ENCODE peak calls at places on chromosomes 3 and 15, in five cellular contexts. One of them, this sample, is unnamed.

GRCh38 chr15:91040851-91041250 is 18.5 kb upstream of the VPS33B start:
- DNase-seq in uterus: no peak
- DNase-seq in breast epithelium: no peak
- DNase-seq in tibial nerve: no peak
- DNase-seq in suprapubic skin: no peak
- DNase-seq in this sample: no peak

GRCh38 chr3:23203651-23204111 is 554 bp downstream of the UBE2E2 start:
- DNase-seq in uterus: peak; percentile 27
- DNase-seq in breast epithelium: no peak
- DNase-seq in tibial nerve: no peak
- DNase-seq in suprapubic skin: peak; percentile 62
- DNase-seq in this sample: no peak

GRCh38 chr3:52561028-52561749 is 24.8 kb downstream of the UQCC5 start:
- DNase-seq in uterus: no peak
- DNase-seq in breast epithelium: no peak
- DNase-seq in tibial nerve: no peak
- DNase-seq in suprapubic skin: no peak
- DNase-seq in this sample: no peak

GRCh38 chr3:122406198-122406597 is 9.7 kb downstream of the WDR5B start:
- DNase-seq in uterus: no peak
- DNase-seq in breast epithelium: no peak
- DNase-seq in tibial nerve: no peak
- DNase-seq in suprapubic skin: no peak
- DNase-seq in this sample: no peak

GRCh38 chr15:92077353-92078080 is 224.0 kb downstream of the SLCO3A1 start:
- DNase-seq in uterus: peak; percentile 65
- DNase-seq in breast epithelium: peak; percentile 70
- DNase-seq in tibial nerve: peak; percentile 37
- DNase-seq in suprapubic skin: peak; percentile 81
- DNase-seq in this sample: no peak

GRCh38 chr15:72230197-72231065 is 559 bp downstream of the PKM start:
- DNase-seq in uterus: peak; percentile 92
- DNase-seq in breast epithelium: peak; percentile 87
- DNase-seq in tibial nerve: peak; percentile 77
- DNase-seq in suprapubic skin: peak; percentile 95
- DNase-seq in this sample: peak; percentile 55

GRCh38 chr3:65627102-65627501 is 411.6 kb downstream of the MAGI1 start:
- DNase-seq in uterus: no peak
- DNase-seq in breast epithelium: no peak
- DNase-seq in tibial nerve: no peak
- DNase-seq in suprapubic skin: no peak
- DNase-seq in this sample: no peak

GRCh38 chr3:50157821-50158556 is 2.9 kb downstream of the SEMA3F start:
- DNase-seq in uterus: no peak
- DNase-seq in breast epithelium: no peak
- DNase-seq in tibial nerve: no peak
- DNase-seq in suprapubic skin: no peak
- DNase-seq in this sample: no peak

GRCh38 chr3:7667774-7668173 is 806.9 kb downstream of the GRM7 start:
- DNase-seq in uterus: no peak
- DNase-seq in breast epithelium: no peak
- DNase-seq in tibial nerve: no peak
- DNase-seq in suprapubic skin: no peak
- DNase-seq in this sample: no peak

GRCh38 chr3:55828712-55829111 is 341.6 kb upstream of the WNT5A start:
- DNase-seq in uterus: no peak
- DNase-seq in breast epithelium: no peak
- DNase-seq in tibial nerve: no peak
- DNase-seq in suprapubic skin: no peak
- DNase-seq in this sample: no peak

GRCh38 chr3:30855390-30855789 is 39.1 kb downstream of the GADL1 start:
- DNase-seq in uterus: no peak
- DNase-seq in breast epithelium: no peak
- DNase-seq in tibial nerve: no peak
- DNase-seq in suprapubic skin: no peak
- DNase-seq in this sample: no peak

GRCh38 chr3:98778852-98779379 is 15.8 kb downstream of the ST3GAL6 start:
- DNase-seq in uterus: no peak
- DNase-seq in breast epithelium: no peak
- DNase-seq in tibial nerve: no peak
- DNase-seq in suprapubic skin: no peak
- DNase-seq in this sample: no peak

GRCh38 chr15:73851679-73852078 is 21.7 kb upstream of the TBC1D21 start:
- DNase-seq in uterus: no peak
- DNase-seq in breast epithelium: no peak
- DNase-seq in tibial nerve: no peak
- DNase-seq in suprapubic skin: peak; percentile 28
- DNase-seq in this sample: no peak

GRCh38 chr15:97301166-97301565 is 659.3 kb upstream of the ARRDC4 start:
- DNase-seq in uterus: no peak
- DNase-seq in breast epithelium: no peak
- DNase-seq in tibial nerve: no peak
- DNase-seq in suprapubic skin: no peak
- DNase-seq in this sample: no peak

GRCh38 chr3:104436536-104436935 is 930.2 kb upstream of the ALCAM start:
- DNase-seq in uterus: no peak
- DNase-seq in breast epithelium: no peak
- DNase-seq in tibial nerve: no peak
- DNase-seq in suprapubic skin: no peak
- DNase-seq in this sample: no peak

GRCh38 chr15:94286581-94286980 is 55.2 kb downstream of the MCTP2 start:
- DNase-seq in uterus: no peak
- DNase-seq in breast epithelium: no peak
- DNase-seq in tibial nerve: no peak
- DNase-seq in suprapubic skin: no peak
- DNase-seq in this sample: no peak

GRCh38 chr3:43036621-43037331 is 57.7 kb downstream of the GASK1A start:
- DNase-seq in uterus: no peak
- DNase-seq in breast epithelium: no peak
- DNase-seq in tibial nerve: no peak
- DNase-seq in suprapubic skin: no peak
- DNase-seq in this sample: no peak

GRCh38 chr3:66182228-66182627 is 38.6 kb upstream of the SLC25A26 start:
- DNase-seq in uterus: no peak
- DNase-seq in breast epithelium: no peak
- DNase-seq in tibial nerve: no peak
- DNase-seq in suprapubic skin: no peak
- DNase-seq in this sample: no peak

GRCh38 chr3:116263842-116264545 is 181.3 kb downstream of the LSAMP start:
- DNase-seq in uterus: no peak
- DNase-seq in breast epithelium: no peak
- DNase-seq in tibial nerve: no peak
- DNase-seq in suprapubic skin: no peak
- DNase-seq in this sample: no peak

GRCh38 chr3:159814161-159814560 is 174.5 kb upstream of the IL12A start:
- DNase-seq in uterus: no peak
- DNase-seq in breast epithelium: no peak
- DNase-seq in tibial nerve: no peak
- DNase-seq in suprapubic skin: no peak
- DNase-seq in this sample: no peak

GRCh38 chr3:188051801-188052228 is 102.1 kb upstream of the LPP start:
- DNase-seq in uterus: peak; percentile 82
- DNase-seq in breast epithelium: peak; percentile 74
- DNase-seq in tibial nerve: peak; percentile 68
- DNase-seq in suprapubic skin: no peak
- DNase-seq in this sample: no peak

GRCh38 chr3:114147281-114147680 is 31.6 kb downstream of the DRD3 start:
- DNase-seq in uterus: no peak
- DNase-seq in breast epithelium: no peak
- DNase-seq in tibial nerve: no peak
- DNase-seq in suprapubic skin: no peak
- DNase-seq in this sample: no peak
- TF ChIP-seq CTCF in uterus: no peak
- TF ChIP-seq CTCF in breast epithelium: no peak
- TF ChIP-seq CTCF in tibial nerve: no peak
- TF ChIP-seq CTCF in suprapubic skin: no peak
- TF ChIP-seq CTCF in this sample: no peak

DNA sequence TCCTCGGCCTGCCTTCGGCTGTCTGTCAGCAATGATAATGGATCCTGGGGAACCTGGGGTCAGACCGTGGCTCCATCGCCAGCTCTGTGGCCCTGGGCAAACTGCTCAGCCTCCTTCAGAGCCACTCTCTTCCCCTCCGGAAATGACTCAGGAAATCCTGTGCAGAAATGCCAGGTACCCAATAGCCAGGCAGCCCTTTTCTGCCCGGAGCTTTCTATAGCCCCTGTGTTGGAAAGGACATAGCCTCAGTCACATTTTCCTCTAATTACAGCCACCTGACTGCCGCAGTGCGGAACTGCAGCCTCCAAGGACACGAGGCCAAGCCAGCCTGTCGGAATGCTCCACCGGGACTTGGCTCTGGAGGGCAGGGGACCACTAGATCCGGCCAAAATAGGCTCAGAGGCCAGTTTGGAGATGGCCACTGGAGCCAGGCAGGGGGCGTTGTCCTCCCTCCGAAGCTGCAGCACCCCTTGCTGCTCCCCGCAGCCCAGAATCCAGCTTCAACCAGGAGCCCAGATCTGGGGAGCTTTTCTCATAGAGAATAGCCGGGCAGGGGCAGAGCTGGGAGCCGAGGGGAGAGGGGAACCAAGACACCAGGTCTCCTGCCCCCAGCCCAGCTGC is 11.6 kb upstream of the ZXDC start:
- DNase-seq in uterus: no peak
- DNase-seq in breast epithelium: no peak
- DNase-seq in tibial nerve: no peak
- DNase-seq in suprapubic skin: peak; percentile 62
- DNase-seq in this sample: no peak
- TF ChIP-seq POLR2A in uterus: no peak
- TF ChIP-seq POLR2A in breast epithelium: no peak
- TF ChIP-seq POLR2A in tibial nerve: no peak
- TF ChIP-seq POLR2A in suprapubic skin: no peak
- TF ChIP-seq POLR2A in this sample: no peak

DNA sequence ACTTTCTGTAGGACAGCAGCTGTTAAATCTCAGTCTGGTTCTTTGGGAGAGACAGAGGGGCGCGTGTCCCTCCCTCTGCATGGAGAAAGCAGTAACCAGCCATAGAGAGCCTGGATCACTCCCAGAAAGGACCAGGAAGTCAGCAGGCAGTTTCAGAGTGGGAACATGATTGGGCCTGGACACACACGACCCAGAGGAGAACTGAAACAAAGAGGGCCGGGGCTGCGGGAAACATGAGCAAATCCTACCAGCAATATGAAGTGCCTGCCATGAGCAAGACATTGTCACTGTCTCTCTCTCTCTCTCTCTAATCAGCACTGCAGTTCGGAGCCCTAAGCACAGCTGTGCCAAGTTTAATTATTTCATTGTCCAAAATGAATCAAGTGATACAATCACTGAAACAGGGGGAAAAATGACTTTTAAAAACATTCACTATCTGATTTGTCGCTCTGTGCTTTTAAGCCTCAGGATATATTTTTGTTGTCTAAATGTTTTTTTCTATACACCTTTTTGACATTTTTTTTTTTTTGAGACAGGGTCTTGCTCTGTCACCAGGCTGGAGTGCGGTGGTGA is 17.6 kb downstream of the MUC13 start:
- DNase-seq in uterus: no peak
- DNase-seq in breast epithelium: no peak
- DNase-seq in tibial nerve: no peak
- DNase-seq in suprapubic skin: no peak
- DNase-seq in this sample: no peak
- H3K27ac ChIP-seq in uterus: no peak overlapping the region
- H3K27ac ChIP-seq in breast epithelium: no peak overlapping the region
- H3K27ac ChIP-seq in tibial nerve: no peak overlapping the region
- H3K27ac ChIP-seq in suprapubic skin: no peak overlapping the region
- H3K27ac ChIP-seq in this sample: no peak overlapping the region

DNA sequence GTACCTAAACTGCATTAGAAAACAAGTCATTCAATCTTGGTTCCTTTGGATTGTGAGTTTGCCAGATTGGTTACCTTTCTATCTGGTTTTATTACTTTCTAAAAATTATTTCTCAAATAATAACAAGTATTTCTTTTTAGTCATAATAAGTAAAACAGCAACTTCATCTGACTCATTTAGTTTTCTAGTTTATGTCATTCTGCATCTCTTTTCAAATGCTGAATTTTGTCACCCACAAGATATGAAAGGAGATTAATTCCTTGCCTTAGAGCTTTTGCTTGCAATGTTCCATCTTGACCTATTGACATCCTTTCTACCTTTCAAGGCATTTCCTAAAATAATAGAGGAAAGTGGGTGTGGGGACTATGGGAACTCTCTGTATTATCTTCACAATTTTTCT is 253.6 kb upstream of the PEX5L start:
- DNase-seq in uterus: no peak
- DNase-seq in breast epithelium: no peak
- DNase-seq in tibial nerve: no peak
- DNase-seq in suprapubic skin: no peak
- DNase-seq in this sample: no peak
- TF ChIP-seq CTCF in uterus: no peak
- TF ChIP-seq CTCF in breast epithelium: no peak
- TF ChIP-seq CTCF in tibial nerve: no peak
- TF ChIP-seq CTCF in suprapubic skin: no peak
- TF ChIP-seq CTCF in this sample: no peak

DNA sequence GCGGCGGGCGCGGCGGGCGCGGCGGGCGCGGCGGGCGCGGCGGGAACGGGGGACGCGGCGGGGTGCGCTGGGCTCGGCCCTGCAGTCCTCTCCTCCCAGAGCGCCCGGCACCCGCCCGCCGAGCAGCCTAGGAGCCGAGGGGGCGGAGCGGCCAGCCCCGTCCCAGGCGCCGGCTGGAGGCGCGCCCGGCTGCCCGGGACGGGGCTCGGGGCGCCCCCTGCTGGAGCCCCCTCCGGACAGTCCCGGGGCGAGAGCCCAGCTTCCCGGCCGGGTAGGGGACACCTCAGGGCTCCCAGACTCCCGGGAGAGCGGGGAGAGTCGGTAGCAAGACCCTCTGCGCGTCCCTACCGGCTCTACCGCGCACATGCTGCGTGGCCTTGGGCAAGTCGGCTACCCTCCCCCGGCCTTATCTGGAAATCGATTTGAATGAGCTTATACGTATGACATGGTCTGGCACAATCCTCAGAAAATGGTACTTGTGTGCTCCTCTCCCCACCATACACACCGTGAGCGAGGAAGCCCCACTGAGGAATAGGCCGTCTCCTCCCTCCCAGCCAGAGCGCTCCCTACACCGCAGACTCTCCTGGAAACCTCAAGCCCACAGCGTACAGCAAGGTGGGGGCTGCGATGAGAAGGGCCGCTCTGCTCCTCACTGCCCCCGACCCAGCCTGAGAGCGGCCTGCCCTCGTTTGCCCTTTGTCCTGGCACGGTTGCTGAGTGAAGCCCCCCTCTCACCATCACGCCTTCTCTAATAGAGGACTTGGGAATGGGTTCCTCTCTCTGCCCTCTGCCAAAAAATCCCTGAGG is at the start of gene DAPK2:
- DNase-seq in uterus: peak; percentile 66
- DNase-seq in breast epithelium: no peak
- DNase-seq in tibial nerve: peak; percentile 35
- DNase-seq in suprapubic skin: peak; percentile 71
- DNase-seq in this sample: no peak
- TF ChIP-seq POLR2A in uterus: no peak
- TF ChIP-seq POLR2A in breast epithelium: no peak
- TF ChIP-seq POLR2A in tibial nerve: no peak
- TF ChIP-seq POLR2A in suprapubic skin: no peak
- TF ChIP-seq POLR2A in this sample: no peak

GRCh38 chr3:196240424-196240823 is 24.1 kb downstream of the SLC51A start:
- DNase-seq in uterus: no peak
- DNase-seq in breast epithelium: no peak
- DNase-seq in tibial nerve: no peak
- DNase-seq in suprapubic skin: no peak
- DNase-seq in this sample: no peak
- H3K27ac ChIP-seq in uterus: no peak overlapping the region
- H3K27ac ChIP-seq in breast epithelium: no peak overlapping the region
- H3K27ac ChIP-seq in tibial nerve: no peak overlapping the region
- H3K27ac ChIP-seq in suprapubic skin: no peak overlapping the region
- H3K27ac ChIP-seq in this sample: no peak overlapping the region